ENCODE peak calls at places on chromosomes 3 and 15, in six cellular contexts. O, T, K, Q, B and G are unnamed samples.

GRCh38 chr15:99433026-99433756 is 132.6 kb upstream of the MEF2A start:
- ATAC-seq in T (peak; percentile 84), B (no peak), O (peak; percentile 53), Q (peak; percentile 29), K (peak; percentile 70), G (no peak)

GRCh38 chr15:92914768-92915221 is 14.7 kb downstream of the CHD2 start:
- ATAC-seq in Q (peak; percentile 76), O (no peak), T (no peak), B (peak; percentile 83), K (peak; percentile 10), G (peak; percentile 50)

GRCh38 chr3:24296441-24297205 is 198.0 kb downstream of the THRB start:
- ATAC-seq in T (no peak), O (no peak), B (no peak), Q (no peak), K (no peak), G (no peak)

GRCh38 chr15:24955549-24955929 is 752 bp downstream of the SNRPN start:
- ATAC-seq in T (peak; percentile 29), Q (peak; percentile 6), O (peak; percentile 36), B (peak; percentile 13), K (peak; percentile 34), G (no peak)

GRCh38 chr15:74434260-74434915 is 630 bp upstream of the SEMA7A start:
- ATAC-seq in T (peak; percentile 1), K (peak; percentile 6), O (no peak), Q (no peak), B (no peak), G (no peak)

GRCh38 chr3:108293858-108294257 is 2.5 kb upstream of the HHLA2 start:
- ATAC-seq in T (no peak), B (no peak), O (no peak), Q (peak; percentile 56), K (no peak), G (no peak)

GRCh38 chr3:2274531-2274930 is 175.9 kb downstream of the CNTN4 start:
- ATAC-seq in B (no peak), K (no peak), Q (no peak), T (no peak), O (no peak), G (no peak)

GRCh38 chr3:100125539-100125938 is 11.2 kb upstream of the FILIP1L start:
- ATAC-seq in O (no peak), B (no peak), K (peak; percentile 43), T (peak; percentile 72), Q (no peak), G (no peak)

GRCh38 chr3:193874512-193874911 is 261.4 kb upstream of the HES1 start:
- ATAC-seq in B (no peak), Q (no peak), T (no peak), O (no peak), K (no peak), G (no peak)

GRCh38 chr15:83605595-83605994 is 48.3 kb upstream of the ADAMTSL3 start:
- ATAC-seq in O (peak; percentile 32), Q (no peak), B (no peak), K (no peak), T (peak; percentile 41), G (no peak)

GRCh38 chr15:31504462-31504839 is 177.8 kb downstream of the KLF13 start:
- ATAC-seq in O (peak; percentile 94), K (no peak), Q (no peak), B (no peak), T (no peak), G (no peak)

GRCh38 chr3:195892355-195893120 is 15.8 kb downstream of the TNK2 start:
- ATAC-seq in B (no peak), Q (no peak), K (peak; percentile 36), T (peak; percentile 47), O (peak; percentile 50), G (no peak)

GRCh38 chr3:193702967-193703366 is 110.0 kb downstream of the OPA1 start:
- ATAC-seq in K (no peak), Q (no peak), T (no peak), O (no peak), B (no peak), G (no peak)

GRCh38 chr3:46472736-46473135 is 8.0 kb upstream of the LTF start:
- ATAC-seq in T (no peak), K (no peak), Q (no peak), O (no peak), B (no peak), G (no peak)

GRCh38 chr15:99341786-99342185 is 90.5 kb downstream of the LRRC28 start:
- ATAC-seq in K (no peak), Q (no peak), O (no peak), B (no peak), T (no peak), G (no peak)

GRCh38 chr3:105238367-105238766 is 128.3 kb upstream of the ALCAM start:
- ATAC-seq in Q (no peak), K (no peak), O (no peak), T (no peak), B (no peak), G (no peak)

GRCh38 chr3:122324871-122325323 is at the start of gene CSTA:
- ATAC-seq in Q (no peak), B (no peak), O (peak; percentile 45), T (no peak), K (no peak), G (no peak)

GRCh38 chr3:37170097-37170496 is 4.3 kb downstream of the LRRFIP2 start:
- ATAC-seq in T (no peak), B (no peak), K (no peak), Q (no peak), O (no peak), G (no peak)

GRCh38 chr3:189941125-189941524 is 179.6 kb downstream of the P3H2 start:
- ATAC-seq in O (no peak), K (no peak), B (no peak), Q (no peak), T (no peak), G (no peak)

GRCh38 chr15:60426870-60427528 is 29.2 kb upstream of the ANXA2 start:
- ATAC-seq in T (peak; percentile 28), O (peak; percentile 54), K (peak; percentile 90), Q (no peak), B (no peak), G (no peak)

GRCh38 chr3:193983846-193984245 is 152.1 kb upstream of the HES1 start:
- ATAC-seq in Q (no peak), B (no peak), T (no peak), K (no peak), O (no peak), G (no peak)

GRCh38 chr15:93235926-93236781 is 147.1 kb upstream of the RGMA start:
- ATAC-seq in T (peak; percentile 87), B (no peak), Q (no peak), O (peak; percentile 92), K (peak; percentile 91), G (no peak)

GRCh38 chr3:188276366-188276765 is 122.4 kb downstream of the LPP start:
- ATAC-seq in K (no peak), T (no peak), Q (no peak), O (no peak), B (no peak), G (no peak)

GRCh38 chr3:102481050-102481449 is 46.2 kb downstream of the ZPLD1 start:
- ATAC-seq in O (no peak), Q (no peak), B (no peak), T (no peak), K (no peak), G (no peak)

GRCh38 chr3:73490453-73491311 is 134.1 kb downstream of the PDZRN3 start:
- ATAC-seq in T (peak; percentile 85), K (peak; percentile 73), O (peak; percentile 94), B (no peak), Q (no peak), G (no peak)

GRCh38 chr15:101068961-101069734 is 150.0 kb downstream of the LRRK1 start:
- ATAC-seq in B (no peak), O (peak; percentile 32), K (no peak), T (no peak), Q (peak; percentile 10), G (no peak)